ENCODE peak calls at places on chromosome 16, in six cellular contexts. One of them, this sample, is unnamed. For H3K27me3, the result is how much of the 10 kb centered on the place peaks cover.

GRCh38 chr16:29809031-29809747 is 2.8 kb upstream of the PRRT2 start:
- DNase-seq in mammary epithelial cell: no peak
- DNase-seq in tibial nerve: no peak
- DNase-seq in neural progenitor cell: no peak
- DNase-seq in Caco-2: no peak
- DNase-seq in H9: no peak
- DNase-seq in this sample: no peak

GRCh38 chr16:85100265-85100664 is 12.0 kb downstream of the CIBAR2 start:
- DNase-seq in mammary epithelial cell: no peak
- DNase-seq in tibial nerve: no peak
- DNase-seq in neural progenitor cell: no peak
- DNase-seq in Caco-2: no peak
- DNase-seq in H9: no peak
- DNase-seq in this sample: no peak

GRCh38 chr16:68357923-68358322 is 47.1 kb downstream of the PRMT7 start:
- DNase-seq in mammary epithelial cell: no peak
- DNase-seq in tibial nerve: no peak
- DNase-seq in neural progenitor cell: no peak
- DNase-seq in Caco-2: no peak
- DNase-seq in H9: no peak
- DNase-seq in this sample: no peak

GRCh38 chr16:14434860-14435259 is 195.2 kb downstream of the PARN start:
- DNase-seq in mammary epithelial cell: no peak
- DNase-seq in tibial nerve: no peak
- DNase-seq in neural progenitor cell: no peak
- DNase-seq in Caco-2: no peak
- DNase-seq in H9: peak
- DNase-seq in this sample: no peak

GRCh38 chr16:1938316-1938715 is 4.7 kb downstream of the MSRB1 start:
- DNase-seq in mammary epithelial cell: no peak
- DNase-seq in tibial nerve: no peak
- DNase-seq in neural progenitor cell: no peak
- DNase-seq in Caco-2: no peak
- DNase-seq in H9: no peak
- DNase-seq in this sample: no peak

GRCh38 chr16:48511716-48512115 is 98.3 kb downstream of the N4BP1 start:
- DNase-seq in mammary epithelial cell: peak
- DNase-seq in tibial nerve: no peak
- DNase-seq in neural progenitor cell: no peak
- DNase-seq in Caco-2: no peak
- DNase-seq in H9: no peak
- DNase-seq in this sample: no peak

GRCh38 chr16:2028146-2028545 is 1.4 kb downstream of the NHERF2 start:
- DNase-seq in mammary epithelial cell: no peak
- DNase-seq in tibial nerve: no peak
- DNase-seq in neural progenitor cell: no peak
- DNase-seq in Caco-2: no peak
- DNase-seq in H9: no peak
- DNase-seq in this sample: no peak

GRCh38 chr16:79839851-79840321 is 239.3 kb upstream of the MAF start:
- DNase-seq in mammary epithelial cell: no peak
- DNase-seq in tibial nerve: no peak
- DNase-seq in neural progenitor cell: no peak
- DNase-seq in Caco-2: no peak
- DNase-seq in H9: no peak
- DNase-seq in this sample: no peak

GRCh38 chr16:83898463-83899271 is at the start of gene MLYCD:
- DNase-seq in mammary epithelial cell: peak
- DNase-seq in tibial nerve: peak
- DNase-seq in neural progenitor cell: peak
- DNase-seq in Caco-2: peak
- DNase-seq in H9: peak
- DNase-seq in this sample: peak

GRCh38 chr16:3983081-3983520 is 102.6 kb upstream of the CREBBP start:
- DNase-seq in mammary epithelial cell: peak
- DNase-seq in tibial nerve: peak
- DNase-seq in neural progenitor cell: peak
- DNase-seq in Caco-2: peak
- DNase-seq in H9: peak
- DNase-seq in this sample: peak

DNA sequence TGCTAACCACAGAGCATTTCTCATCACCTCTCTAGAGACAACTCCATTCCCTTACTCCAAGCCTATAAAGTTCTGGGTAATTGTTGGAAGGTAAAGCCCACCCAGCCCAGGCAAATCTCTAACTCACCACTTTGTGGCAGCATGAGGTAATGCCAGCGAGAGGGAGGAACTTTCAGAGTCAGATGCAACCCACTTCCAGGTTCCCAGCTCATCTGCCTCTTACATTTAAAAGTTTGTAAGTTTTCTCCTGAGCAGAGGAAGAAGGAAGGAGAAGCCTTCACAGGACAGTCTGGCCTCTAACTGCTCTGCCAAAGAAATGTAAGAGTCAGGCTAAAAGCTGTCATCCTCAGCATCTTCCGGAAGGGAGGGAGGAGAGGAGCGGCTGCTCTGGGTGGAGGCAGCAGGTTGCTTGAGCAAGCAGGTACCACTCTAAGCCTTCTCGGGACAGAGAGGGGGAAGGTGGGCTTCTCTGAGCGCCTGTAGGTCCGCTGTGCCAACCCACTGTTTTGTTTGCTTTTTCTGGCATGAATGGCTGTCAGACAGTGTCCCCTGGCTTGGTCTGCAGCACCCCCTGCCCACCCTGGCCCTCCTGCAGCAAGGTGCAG is 1.0 kb downstream of the ZNF319 start:
- DNase-seq in mammary epithelial cell: peak
- DNase-seq in tibial nerve: no peak
- DNase-seq in neural progenitor cell: peak
- DNase-seq in Caco-2: no peak
- DNase-seq in H9: no peak
- DNase-seq in this sample: peak
- TF ChIP-seq CTCF in mammary epithelial cell: no peak
- TF ChIP-seq CTCF in tibial nerve: no peak
- TF ChIP-seq CTCF in neural progenitor cell: no peak
- TF ChIP-seq CTCF in Caco-2: no peak
- TF ChIP-seq CTCF in H9: peak
- TF ChIP-seq CTCF in this sample: peak

GRCh38 chr16:54282202-54282922 is 4.2 kb downstream of the IRX3 start:
- DNase-seq in mammary epithelial cell: peak
- DNase-seq in tibial nerve: no peak
- DNase-seq in neural progenitor cell: peak
- DNase-seq in Caco-2: peak
- DNase-seq in H9: peak
- DNase-seq in this sample: peak
- H3K27me3 ChIP-seq in mammary epithelial cell: under half
- H3K27me3 ChIP-seq in tibial nerve: half or more
- H3K27me3 ChIP-seq in neural progenitor cell: half or more
- H3K27me3 ChIP-seq in Caco-2: under half
- H3K27me3 ChIP-seq in H9: half or more
- H3K27me3 ChIP-seq in this sample: half or more

DNA sequence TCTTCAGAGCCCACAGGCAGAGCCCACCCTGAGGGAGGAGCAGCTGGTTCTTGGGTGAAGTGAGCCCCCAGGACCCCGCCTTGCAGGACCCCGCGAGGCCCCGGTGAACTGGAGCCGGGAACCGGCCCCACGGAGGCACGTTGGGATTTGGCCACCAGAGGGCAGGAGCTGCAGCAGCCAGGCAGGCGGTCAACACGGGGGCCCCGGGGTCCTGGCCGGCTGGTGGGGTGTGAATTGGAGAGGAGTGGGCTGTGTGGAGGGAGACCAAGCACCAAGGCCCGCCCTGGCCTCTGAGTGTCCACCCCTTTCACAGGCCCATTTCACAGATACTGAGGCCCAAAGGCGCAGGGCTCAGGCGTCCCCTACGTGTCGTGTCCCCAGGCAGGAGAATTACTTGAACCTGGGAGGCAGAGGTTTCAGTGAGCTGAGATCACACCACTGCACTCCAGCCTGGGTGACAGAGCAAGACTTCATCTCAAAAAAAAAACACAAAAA is 2.2 kb downstream of the DPEP1 start:
- DNase-seq in mammary epithelial cell: no peak
- DNase-seq in tibial nerve: no peak
- DNase-seq in neural progenitor cell: peak
- DNase-seq in Caco-2: no peak
- DNase-seq in H9: peak
- DNase-seq in this sample: peak
- TF ChIP-seq CTCF in mammary epithelial cell: peak
- TF ChIP-seq CTCF in tibial nerve: peak
- TF ChIP-seq CTCF in neural progenitor cell: peak
- TF ChIP-seq CTCF in Caco-2: peak
- TF ChIP-seq CTCF in H9: peak
- TF ChIP-seq CTCF in this sample: peak

GRCh38 chr16:28313587-28313986 is 21.3 kb downstream of the SBK1 start:
- DNase-seq in mammary epithelial cell: no peak
- DNase-seq in tibial nerve: no peak
- DNase-seq in neural progenitor cell: no peak
- DNase-seq in Caco-2: no peak
- DNase-seq in H9: no peak
- DNase-seq in this sample: no peak

GRCh38 chr16:28311413-28311812 is 19.1 kb downstream of the SBK1 start:
- DNase-seq in mammary epithelial cell: no peak
- DNase-seq in tibial nerve: no peak
- DNase-seq in neural progenitor cell: no peak
- DNase-seq in Caco-2: no peak
- DNase-seq in H9: no peak
- DNase-seq in this sample: no peak

GRCh38 chr16:28310796-28311195 is 18.5 kb downstream of the SBK1 start:
- DNase-seq in mammary epithelial cell: no peak
- DNase-seq in tibial nerve: no peak
- DNase-seq in neural progenitor cell: no peak
- DNase-seq in Caco-2: no peak
- DNase-seq in H9: no peak
- DNase-seq in this sample: no peak

GRCh38 chr16:28311913-28312312 is 19.6 kb downstream of the SBK1 start:
- DNase-seq in mammary epithelial cell: no peak
- DNase-seq in tibial nerve: no peak
- DNase-seq in neural progenitor cell: no peak
- DNase-seq in Caco-2: no peak
- DNase-seq in H9: no peak
- DNase-seq in this sample: no peak

GRCh38 chr16:28312327-28312726 is 20.0 kb downstream of the SBK1 start:
- DNase-seq in mammary epithelial cell: no peak
- DNase-seq in tibial nerve: no peak
- DNase-seq in neural progenitor cell: no peak
- DNase-seq in Caco-2: no peak
- DNase-seq in H9: no peak
- DNase-seq in this sample: no peak
- H3K27me3 ChIP-seq in mammary epithelial cell: under half
- H3K27me3 ChIP-seq in tibial nerve: under half
- H3K27me3 ChIP-seq in neural progenitor cell: under half
- H3K27me3 ChIP-seq in Caco-2: under half
- H3K27me3 ChIP-seq in H9: under half
- H3K27me3 ChIP-seq in this sample: under half

GRCh38 chr16:88383401-88384221 is 852 bp downstream of the ZNF469 start:
- DNase-seq in mammary epithelial cell: no peak
- DNase-seq in tibial nerve: no peak
- DNase-seq in neural progenitor cell: peak
- DNase-seq in Caco-2: no peak
- DNase-seq in H9: no peak
- DNase-seq in this sample: peak
- TF ChIP-seq CTCF in mammary epithelial cell: no peak
- TF ChIP-seq CTCF in tibial nerve: peak
- TF ChIP-seq CTCF in neural progenitor cell: peak
- TF ChIP-seq CTCF in Caco-2: peak
- TF ChIP-seq CTCF in H9: peak
- TF ChIP-seq CTCF in this sample: peak

GRCh38 chr16:50479771-50480170 is 68.4 kb upstream of the NKD1 start:
- DNase-seq in mammary epithelial cell: no peak
- DNase-seq in tibial nerve: no peak
- DNase-seq in neural progenitor cell: no peak
- DNase-seq in Caco-2: no peak
- DNase-seq in H9: no peak
- DNase-seq in this sample: no peak

GRCh38 chr16:50478021-50478772 is 70.0 kb upstream of the NKD1 start:
- DNase-seq in mammary epithelial cell: no peak
- DNase-seq in tibial nerve: no peak
- DNase-seq in neural progenitor cell: no peak
- DNase-seq in Caco-2: no peak
- DNase-seq in H9: no peak
- DNase-seq in this sample: no peak

GRCh38 chr16:50480206-50480605 is 68.0 kb upstream of the NKD1 start:
- DNase-seq in mammary epithelial cell: no peak
- DNase-seq in tibial nerve: no peak
- DNase-seq in neural progenitor cell: no peak
- DNase-seq in Caco-2: no peak
- DNase-seq in H9: no peak
- DNase-seq in this sample: no peak

GRCh38 chr16:50476486-50477260 is 71.5 kb upstream of the NKD1 start:
- DNase-seq in mammary epithelial cell: no peak
- DNase-seq in tibial nerve: no peak
- DNase-seq in neural progenitor cell: no peak
- DNase-seq in Caco-2: no peak
- DNase-seq in H9: no peak
- DNase-seq in this sample: no peak

DNA sequence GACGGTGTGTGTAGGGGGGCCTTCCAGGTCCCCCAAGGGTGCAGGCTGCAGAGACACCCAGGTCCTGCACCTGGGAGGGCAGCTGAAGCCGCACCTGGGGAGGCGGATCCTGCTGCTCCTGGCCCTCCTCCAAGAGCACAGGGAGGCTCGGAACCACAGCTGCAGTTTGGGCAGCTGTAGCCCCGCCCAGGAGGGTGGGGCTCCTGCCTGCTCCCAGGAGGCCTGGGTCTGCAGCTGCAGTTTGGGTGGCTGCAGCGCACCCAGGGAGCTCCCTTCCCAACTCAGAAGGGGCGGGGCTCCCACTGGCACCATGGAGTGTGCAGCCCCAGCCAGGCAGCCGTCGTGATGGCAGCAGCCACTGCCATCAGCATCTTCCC is 69.4 kb upstream of the NKD1 start:
- DNase-seq in mammary epithelial cell: peak
- DNase-seq in tibial nerve: no peak
- DNase-seq in neural progenitor cell: no peak
- DNase-seq in Caco-2: no peak
- DNase-seq in H9: peak
- DNase-seq in this sample: no peak
- H3K27me3 ChIP-seq in mammary epithelial cell: under half
- H3K27me3 ChIP-seq in tibial nerve: under half
- H3K27me3 ChIP-seq in neural progenitor cell: under half
- H3K27me3 ChIP-seq in Caco-2: under half
- H3K27me3 ChIP-seq in H9: under half
- H3K27me3 ChIP-seq in this sample: under half

GRCh38 chr16:336269-336668 is 16.3 kb downstream of the AXIN1 start:
- DNase-seq in mammary epithelial cell: no peak
- DNase-seq in tibial nerve: no peak
- DNase-seq in neural progenitor cell: no peak
- DNase-seq in Caco-2: no peak
- DNase-seq in H9: no peak
- DNase-seq in this sample: no peak
- TF ChIP-seq CTCF in mammary epithelial cell: no peak
- TF ChIP-seq CTCF in tibial nerve: no peak
- TF ChIP-seq CTCF in neural progenitor cell: no peak
- TF ChIP-seq CTCF in Caco-2: no peak
- TF ChIP-seq CTCF in H9: no peak
- TF ChIP-seq CTCF in this sample: no peak

This sample was measured in endodermal cell.